ENCODE peak calls at places on chromosomes 2 and 18, in four cellular contexts. P, O, T and F are unnamed samples.

GRCh38 chr2:47486858-47487497 is 84.0 kb downstream of the MSH2 start:
- DNase-seq in P (no peak), O (no peak), T (peak), F (no peak)

GRCh38 chr2:7083580-7084509 is 166.6 kb downstream of the RNF144A start:
- DNase-seq in P (no peak), O (peak), T (peak), F (peak)

GRCh38 chr2:188013767-188014166 is 277.9 kb upstream of the GULP1 start:
- DNase-seq in P (no peak), O (no peak), T (no peak), F (no peak)

GRCh38 chr2:167965907-167966306 is 281.5 kb downstream of the STK39 start:
- DNase-seq in P (no peak), O (no peak), T (no peak), F (no peak)

GRCh38 chr2:16727256-16727655 is 61.6 kb upstream of the CYRIA start:
- DNase-seq in P (no peak), O (no peak), T (no peak), F (no peak)

GRCh38 chr2:121151311-121152109 is 133.5 kb downstream of the TFCP2L1 start:
- DNase-seq in P (no peak), O (peak), T (no peak), F (no peak)

GRCh38 chr2:191853843-191854242 is 7.0 kb upstream of the CAVIN2 start:
- DNase-seq in P (no peak), O (no peak), T (no peak), F (no peak)

GRCh38 chr2:23402205-23402740 is 17.3 kb downstream of the KLHL29 start:
- DNase-seq in P (no peak), O (no peak), T (no peak), F (no peak)

GRCh38 chr18:67525328-67526110 is 9.0 kb upstream of the DSEL start:
- DNase-seq in P (no peak), O (peak), T (no peak), F (peak)

GRCh38 chr2:133862400-133862977 is 294.2 kb upstream of the NCKAP5 start:
- DNase-seq in P (no peak), O (no peak), T (no peak), F (no peak)

GRCh38 chr2:151379191-151379590 is 21.8 kb downstream of the TNFAIP6 start:
- DNase-seq in P (no peak), O (no peak), T (no peak), F (no peak)

GRCh38 chr2:135742307-135742838 is 718 bp downstream of the UBXN4 start:
- DNase-seq in P (peak), O (peak), T (peak), F (no peak)

GRCh38 chr18:23752796-23753195 is 63.5 kb downstream of the LAMA3 start:
- DNase-seq in P (no peak), O (no peak), T (no peak), F (no peak)

GRCh38 chr18:75473316-75473715 is 45.8 kb upstream of the SMIM21 start:
- DNase-seq in P (no peak), O (no peak), T (no peak), F (no peak)